ENCODE peak calls at places on chromosomes 12 and 14, in ten cellular contexts. E is CD4-positive, CD25-positive, alpha-beta regulatory T cell; L is upper lobe of right lung; Q is ovary; T is CD4-positive, alpha-beta memory T cell; R is CD4-positive, alpha-beta T cell; W is left ventricle myocardium inferior; Z is IMR-90; P is A549; B is Panc1. A is an unnamed sample.

GRCh38 chr12:41058266-41058665 is 129.9 kb upstream of the PDZRN4 start:
- DNase-seq in P (no peak), Z (peak; percentile 31), E (no peak), Q (no peak), R (no peak), L (no peak), B (no peak), W (no peak), T (no peak), A (no peak)

GRCh38 chr12:11630046-11630706 is 19.3 kb upstream of the ETV6 start:
- DNase-seq in B (no peak), E (no peak), W (no peak), T (no peak), R (no peak), L (no peak), Z (no peak), Q (no peak), P (no peak), A (no peak)

GRCh38 chr12:69406217-69406616 is 46.7 kb downstream of the YEATS4 start:
- DNase-seq in Z (no peak), L (no peak), E (no peak), T (no peak), Q (no peak), R (no peak), W (no peak), B (no peak), P (no peak), A (no peak)

GRCh38 chr12:590206-590750 is 73.0 kb downstream of the NINJ2 start:
- DNase-seq in T (no peak), E (no peak), B (no peak), Z (no peak), P (no peak), R (no peak), W (no peak), L (no peak), Q (no peak), A (no peak)

GRCh38 chr12:9781360-9781759 is 20.7 kb upstream of the CD69 start:
- DNase-seq in E (no peak), R (no peak), L (no peak), Q (no peak), P (no peak), T (no peak), Z (no peak), B (no peak), W (no peak), A (no peak)

GRCh38 chr12:18754118-18754707 is 16.3 kb downstream of the CAPZA3 start:
- DNase-seq in P (no peak), Z (no peak), Q (no peak), T (no peak), L (no peak), E (no peak), R (no peak), B (no peak), W (no peak), A (no peak)

GRCh38 chr14:33307691-33308369 is 369.2 kb downstream of the NPAS3 start:
- DNase-seq in L (no peak), R (no peak), T (no peak), W (no peak), Z (no peak), B (no peak), P (no peak), E (no peak), Q (peak; percentile 28), A (no peak)

GRCh38 chr14:36588788-36589187 is 6.4 kb upstream of the NKX2-8 start:
- DNase-seq in T (no peak), L (no peak), Q (no peak), E (no peak), P (no peak), W (no peak), Z (no peak), B (no peak), R (no peak), A (no peak)

GRCh38 chr12:3326156-3326849 is 164.7 kb upstream of the PRMT8 start:
- DNase-seq in T (no peak), Q (no peak), Z (no peak), W (no peak), L (no peak), E (no peak), R (no peak), B (no peak), P (no peak), A (no peak)

GRCh38 chr14:75042040-75042439 is 9.2 kb downstream of the MLH3 start:
- DNase-seq in B (no peak), T (no peak), L (no peak), P (peak; percentile 9), Q (no peak), E (no peak), Z (no peak), R (no peak), W (no peak), A (no peak)

GRCh38 chr12:53495903-53496751 is 3.1 kb downstream of the MAP3K12 start:
- DNase-seq in T (no peak), W (no peak), Q (peak; percentile 78), P (peak; percentile 88), B (no peak), R (no peak), E (no peak), L (peak; percentile 64), Z (peak; percentile 85), A (no peak)

GRCh38 chr14:35215110-35215872 is 76.9 kb upstream of the PSMA6 start:
- DNase-seq in E (peak; percentile 15), Z (peak; percentile 80), R (no peak), L (no peak), P (peak; percentile 69), W (no peak), T (peak; percentile 24), B (no peak), Q (no peak), A (no peak)

GRCh38 chr14:23359167-23359626 is 5.8 kb downstream of the EFS start:
- DNase-seq in L (no peak), W (no peak), P (no peak), B (no peak), T (no peak), E (no peak), Q (no peak), R (no peak), Z (no peak), A (no peak)

GRCh38 chr14:102020058-102020971 is 55.9 kb downstream of the DYNC1H1 start:
- DNase-seq in E (peak; percentile 51), R (peak; percentile 33), Z (peak; percentile 94), P (no peak), L (no peak), W (no peak), Q (no peak), T (peak; percentile 40), B (no peak), A (no peak)

GRCh38 chr14:102029956-102030355 is 56.9 kb downstream of the HSP90AA1 start:
- DNase-seq in R (no peak), T (no peak), L (no peak), W (no peak), P (no peak), Q (no peak), E (no peak), Z (peak; percentile 90), B (no peak), A (no peak)

GRCh38 chr14:76867536-76868452 is 41.6 kb downstream of the LRRC74A start:
- DNase-seq in T (peak; percentile 45), L (peak; percentile 81), E (peak; percentile 23), R (peak; percentile 65), P (no peak), Z (no peak), B (no peak), W (peak; percentile 48), Q (no peak), A (no peak)

GRCh38 chr14:101233016-101233355 is 328.3 kb upstream of the DIO3 start:
- DNase-seq in L (no peak), P (no peak), T (no peak), B (no peak), E (no peak), R (no peak), Q (no peak), Z (no peak), W (no peak), A (no peak)

GRCh38 chr14:103846569-103847438 is 571 bp downstream of the PPP1R13B start:
- DNase-seq in Q (peak; percentile 52), R (no peak), Z (no peak), W (peak; percentile 57), P (no peak), T (peak; percentile 13), E (peak; percentile 6), B (no peak), L (peak; percentile 86), A (peak; percentile 33)

GRCh38 chr12:45914090-45914489 is 76.3 kb downstream of the SCAF11 start:
- DNase-seq in B (peak; percentile 18), L (no peak), Z (peak; percentile 91), T (no peak), E (no peak), P (peak; percentile 12), Q (no peak), W (no peak), R (no peak), A (no peak)

GRCh38 chr14:97710726-97711125 is 913.5 kb downstream of the VRK1 start:
- DNase-seq in B (no peak), P (no peak), Q (no peak), E (no peak), T (no peak), L (no peak), R (no peak), W (no peak), Z (no peak), A (no peak)
- H3K9me3 ChIP-seq in B (no peaks in the 10 kb centered on the region), P (no peaks in the 10 kb centered on the region), Q (no peaks in the 10 kb centered on the region), E (no peaks in the 10 kb centered on the region), T (no peaks in the 10 kb centered on the region), L (no peaks in the 10 kb centered on the region), R (no peaks in the 10 kb centered on the region), W (no peaks in the 10 kb centered on the region), Z (peaks cover 19% of the 10 kb centered on the region), A (no peaks in the 10 kb centered on the region)

DNA sequence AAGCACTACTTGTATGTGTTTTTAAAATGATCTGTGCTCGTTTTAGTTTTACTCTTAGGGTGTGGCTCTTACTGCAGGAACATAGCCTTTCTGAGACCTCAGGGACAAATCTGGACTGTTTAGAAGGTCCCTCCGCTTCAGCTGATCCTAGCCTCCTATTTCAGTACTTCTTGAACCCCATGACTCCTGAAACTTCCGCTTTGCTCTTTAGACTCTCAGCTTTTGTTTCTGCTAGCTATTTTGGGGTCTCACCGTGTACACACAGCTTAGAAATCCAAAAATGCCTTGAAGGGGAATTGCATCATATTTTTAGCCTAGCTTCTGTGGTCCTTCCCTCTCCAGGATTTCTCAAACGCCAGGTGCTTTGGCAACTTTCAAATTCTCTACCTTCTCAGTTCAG is 8.3 kb downstream of the OR11G2 start:
- DNase-seq in B (no peak), T (no peak), R (no peak), E (no peak), Q (no peak), W (no peak), L (no peak), Z (no peak), P (no peak), A (no peak)
- H3K9me3 ChIP-seq in B (no peaks in the 10 kb centered on the region), T (no peaks in the 10 kb centered on the region), R (no peaks in the 10 kb centered on the region), E (no peaks in the 10 kb centered on the region), Q (no peaks in the 10 kb centered on the region), W (no peaks in the 10 kb centered on the region), L (no peaks in the 10 kb centered on the region), Z (peaks cover 7% of the 10 kb centered on the region), P (no peaks in the 10 kb centered on the region), A (no peaks in the 10 kb centered on the region)

GRCh38 chr12:132948146-132949066 is 7.7 kb downstream of the ZNF605 start:
- DNase-seq in E (no peak), W (no peak), B (no peak), L (no peak), Z (no peak), Q (no peak), R (no peak), T (no peak), P (no peak), A (no peak)
- H3K9me3 ChIP-seq in E (peaks cover 42% of the 10 kb centered on the region), W (peaks cover 98% of the 10 kb centered on the region), B (peaks cover 69% of the 10 kb centered on the region), L (peaks cover 48% of the 10 kb centered on the region), Z (peaks cover 82% of the 10 kb centered on the region), Q (peaks cover 63% of the 10 kb centered on the region), R (peaks cover 35% of the 10 kb centered on the region), T (peaks cover 21% of the 10 kb centered on the region), P (peaks cover 96% of the 10 kb centered on the region), A (peaks cover 5% of the 10 kb centered on the region)

GRCh38 chr12:34403706-34404376 is 381.5 kb downstream of the ALG10 start:
- DNase-seq in Z (no peak), T (no peak), W (peak; percentile 3), B (no peak), Q (peak; percentile 12), P (no peak), E (no peak), R (peak; percentile 1), L (peak; percentile 50), A (peak; percentile 3)
- H3K9me3 ChIP-seq in Z (peaks cover 69% of the 10 kb centered on the region), T (peaks cover 30% of the 10 kb centered on the region), W (peaks cover 98% of the 10 kb centered on the region), B (no peaks in the 10 kb centered on the region), Q (peaks cover 10% of the 10 kb centered on the region), P (peaks cover 11% of the 10 kb centered on the region), E (peaks cover 7% of the 10 kb centered on the region), R (peaks cover 51% of the 10 kb centered on the region), L (peaks cover 24% of the 10 kb centered on the region), A (peaks cover 4% of the 10 kb centered on the region)